ENCODE peak calls at places on chromosomes 7 and 10, in five cellular contexts. P is HCT116, U is tibial nerve, Z is neural progenitor cell, W is tibial artery. O is an unnamed sample. For H3K9me3 and H3K4me1, the result is how much of the 10 kb centered on the place peaks cover.

GRCh38 chr10:42790835-42791234 is 8.2 kb downstream of the BMS1 start:
- DNase-seq in W (no peak), Z (peak), U (no peak), P (no peak), O (no peak)

GRCh38 chr10:4434536-4435071 is 391.4 kb upstream of the AKR1E2 start:
- DNase-seq in Z (no peak), W (no peak), U (no peak), P (no peak), O (no peak)

GRCh38 chr10:45354261-45354660 is 19.8 kb upstream of the ALOX5 start:
- DNase-seq in Z (no peak), U (no peak), W (peak), P (no peak), O (no peak)

GRCh38 chr7:1325246-1325645 is 92.6 kb downstream of the UNCX start:
- DNase-seq in W (no peak), U (no peak), Z (no peak), P (no peak), O (peak)

GRCh38 chr10:27558612-27559020 is 54.5 kb downstream of the RAB18 start:
- DNase-seq in W (no peak), P (peak), U (no peak), Z (peak), O (no peak)

GRCh38 chr10:65273063-65273462 is 1652.8 kb upstream of the LRRTM3 start:
- DNase-seq in Z (peak), W (no peak), U (no peak), P (no peak), O (no peak)

GRCh38 chr7:106085015-106085414 is 27.1 kb downstream of the SYPL1 start:
- DNase-seq in W (no peak), P (no peak), U (no peak), Z (no peak), O (no peak)

GRCh38 chr10:35487336-35488034 is 117.7 kb upstream of the GJD4 start:
- DNase-seq in W (no peak), U (no peak), P (no peak), Z (no peak), O (no peak)

GRCh38 chr10:7715515-7715914 is 12.4 kb downstream of the ITIH2 start:
- DNase-seq in W (no peak), P (no peak), Z (no peak), U (no peak), O (no peak)

GRCh38 chr7:117479480-117480224 is at the start of gene CFTR:
- DNase-seq in P (no peak), U (no peak), Z (peak), W (peak), O (peak)

GRCh38 chr7:50970092-50970491 is 187.4 kb upstream of the GRB10 start:
- DNase-seq in W (no peak), P (no peak), Z (no peak), U (no peak), O (no peak)

GRCh38 chr10:115710136-115710535 is 562.9 kb downstream of the GFRA1 start:
- DNase-seq in U (no peak), W (no peak), Z (no peak), P (no peak), O (no peak)

GRCh38 chr10:43939939-43940810 is 291.5 kb upstream of the ZNF32 start:
- DNase-seq in Z (no peak), P (no peak), U (no peak), W (no peak), O (no peak)

GRCh38 chr7:106788637-106789036 is 76.4 kb upstream of the PIK3CG start:
- DNase-seq in Z (no peak), P (no peak), W (no peak), U (no peak), O (no peak)

GRCh38 chr7:77995717-77996116 is 197.1 kb downstream of the PHTF2 start:
- DNase-seq in U (no peak), P (no peak), Z (peak), W (no peak), O (no peak)

GRCh38 chr10:28410420-28411135 is 107.7 kb upstream of the MPP7 start:
- DNase-seq in P (no peak), U (no peak), Z (no peak), W (no peak), O (no peak)

GRCh38 chr10:127157506-127158205 is 38.7 kb downstream of the INSYN2A start:
- DNase-seq in W (no peak), Z (no peak), U (no peak), P (no peak), O (no peak)

GRCh38 chr10:100624298-100624697 is 88.6 kb downstream of the HIF1AN start:
- DNase-seq in U (no peak), Z (no peak), P (no peak), W (no peak), O (no peak)

GRCh38 chr7:131072505-131073091 is 255.1 kb upstream of the MKLN1 start:
- DNase-seq in Z (peak), W (no peak), P (no peak), U (no peak), O (no peak)

GRCh38 chr10:14834588-14834987 is 3.2 kb downstream of the CDNF start:
- DNase-seq in W (no peak), U (no peak), P (no peak), Z (no peak), O (no peak)

GRCh38 chr10:84194424-84195043 is at the start of gene CDHR1:
- DNase-seq in P (no peak), U (no peak), W (no peak), Z (peak), O (peak)

GRCh38 chr7:73885975-73886798 is 25.2 kb downstream of the TMEM270 start:
- DNase-seq in U (peak), P (no peak), W (peak), Z (peak), O (no peak)

GRCh38 chr7:16795624-16796023 is 9.2 kb downstream of the AGR2 start:
- DNase-seq in P (no peak), W (no peak), U (no peak), Z (no peak), O (no peak)

GRCh38 chr10:29646238-29646902 is 11.6 kb upstream of the SVIL start:
- DNase-seq in Z (peak), P (no peak), W (peak), U (no peak), O (no peak)

GRCh38 chr10:23864631-23865147 is 344.2 kb upstream of the KIAA1217 start:
- DNase-seq in U (no peak), W (no peak), Z (no peak), P (no peak), O (no peak)

GRCh38 chr7:17669204-17669603 is 271.1 kb downstream of the SNX13 start:
- DNase-seq in W (no peak), P (no peak), U (no peak), Z (no peak), O (no peak)

GRCh38 chr10:101458869-101459268 is 104.9 kb downstream of the BTRC start:
- DNase-seq in U (no peak), Z (no peak), P (no peak), W (no peak), O (no peak)

GRCh38 chr7:98300595-98301372 is 19.3 kb downstream of the BRI3 start:
- DNase-seq in W (no peak), U (no peak), Z (no peak), P (no peak), O (no peak)

GRCh38 chr7:48147078-48147591 is 24.1 kb upstream of the ABCA13 start:
- DNase-seq in U (no peak), P (no peak), Z (no peak), W (no peak), O (no peak)

GRCh38 chr10:108360187-108360586 is 1195.7 kb upstream of the SORCS1 start:
- DNase-seq in U (no peak), Z (no peak), P (no peak), W (no peak), O (no peak)
- H3K9me3 ChIP-seq in U (under half), Z (under half), P (under half), W (under half), O (under half)

GRCh38 chr7:128739990-128740682 is 977 bp downstream of the CALU start:
- DNase-seq in W (no peak), Z (no peak), P (no peak), U (no peak), O (no peak)
- H3K4me1 ChIP-seq in W (half or more), Z (under half), P (under half), U (under half), O (under half)

DNA sequence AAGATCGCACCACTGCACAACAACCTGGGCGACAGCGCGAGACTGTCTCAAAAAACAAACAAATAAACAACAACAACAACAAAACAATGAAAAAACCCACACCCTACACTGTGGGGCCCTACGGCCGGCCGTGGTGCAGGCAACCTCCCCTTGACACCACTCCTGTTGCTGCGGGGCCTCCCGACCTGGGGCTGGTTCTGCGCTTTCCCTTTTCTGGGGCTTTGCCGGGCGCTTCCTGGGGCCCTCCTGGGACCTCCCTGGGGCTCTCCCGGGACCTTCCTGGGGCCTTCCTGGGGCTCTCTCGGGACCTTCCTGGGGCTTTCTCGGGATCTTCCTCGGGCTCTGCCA is 46.6 kb downstream of the INSIG1 start:
- DNase-seq in Z (no peak), U (no peak), W (no peak), P (no peak), O (no peak)
- H3K4me3 ChIP-seq in Z (peak), U (no peak), W (peak), P (no peak), O (peak)

DNA sequence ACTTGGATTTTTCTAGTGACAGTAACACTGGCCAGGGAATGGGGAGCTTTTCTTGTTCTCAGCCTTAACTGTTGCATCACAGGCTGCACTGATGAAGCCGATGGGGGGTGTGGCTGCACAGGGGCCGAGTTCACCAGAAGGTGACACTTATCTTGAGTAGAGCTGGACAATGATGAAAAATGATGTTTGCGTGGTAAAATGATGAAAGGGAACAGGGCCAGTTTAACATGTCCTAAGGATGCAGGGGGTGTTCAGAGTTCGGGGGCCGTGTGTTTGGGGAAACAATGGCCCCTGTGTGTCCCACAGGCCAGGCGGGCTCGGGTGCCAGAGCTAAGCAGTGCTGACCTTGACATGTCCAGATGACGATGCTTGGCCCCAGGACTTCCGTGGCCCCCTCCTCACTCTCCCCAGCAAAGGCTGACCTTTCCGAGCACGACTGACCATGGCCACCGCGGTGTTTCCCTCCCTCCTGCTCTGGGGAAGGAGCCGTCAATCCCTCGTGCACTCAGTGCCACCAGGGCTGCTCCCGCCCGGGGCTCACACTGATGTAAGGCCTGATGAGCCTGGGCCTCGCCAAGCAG is 21.8 kb downstream of the MNX1 start:
- DNase-seq in Z (no peak), W (no peak), U (no peak), P (no peak), O (no peak)
- H3K9me3 ChIP-seq in Z (under half), W (under half), U (under half), P (under half), O (under half)